ENCODE peak calls at places on chromosomes 16 and 17, in four cellular contexts. One of them, this sample, is unnamed.

GRCh38 chr17:57295526-57296023 is 39.3 kb downstream of the MSI2 start:
- DNase-seq in tibial nerve: no peak
- DNase-seq in A549: no peak
- DNase-seq in K562: no peak
- DNase-seq in this sample: no peak

GRCh38 chr16:80375973-80376372 is 164.8 kb upstream of the DYNLRB2 start:
- DNase-seq in K562: no peak
- DNase-seq in A549: no peak
- DNase-seq in tibial nerve: no peak
- DNase-seq in this sample: no peak

GRCh38 chr16:3152273-3153076 is 17.6 kb downstream of the ZNF213 start:
- DNase-seq in K562: peak; percentile 77
- DNase-seq in tibial nerve: peak; percentile 89
- DNase-seq in A549: peak; percentile 78
- DNase-seq in this sample: peak; percentile 91

GRCh38 chr17:15966879-15967248 is 21.9 kb downstream of the ADORA2B start:
- DNase-seq in K562: no peak
- DNase-seq in A549: no peak
- DNase-seq in tibial nerve: no peak
- DNase-seq in this sample: no peak

GRCh38 chr17:7114875-7115614 is 423 bp upstream of the ASGR2 start:
- DNase-seq in K562: no peak
- DNase-seq in A549: no peak
- DNase-seq in tibial nerve: no peak
- DNase-seq in this sample: no peak

GRCh38 chr17:72120878-72121163 is at the start of gene SOX9:
- DNase-seq in tibial nerve: peak; percentile 79
- DNase-seq in K562: no peak
- DNase-seq in A549: peak; percentile 100
- DNase-seq in this sample: no peak

GRCh38 chr16:75095204-75095621 is 21.4 kb downstream of the LDHD start:
- DNase-seq in tibial nerve: no peak
- DNase-seq in K562: no peak
- DNase-seq in A549: no peak
- DNase-seq in this sample: no peak

GRCh38 chr16:6947291-6947690 is 385.4 kb upstream of the RBFOX1 start:
- DNase-seq in A549: no peak
- DNase-seq in tibial nerve: no peak
- DNase-seq in K562: no peak
- DNase-seq in this sample: no peak

GRCh38 chr17:7004398-7005253 is 7.8 kb upstream of the RNASEK start:
- DNase-seq in K562: peak; percentile 54
- DNase-seq in A549: peak; percentile 84
- DNase-seq in tibial nerve: no peak
- DNase-seq in this sample: no peak

GRCh38 chr17:21194210-21194609 is 19.8 kb downstream of the TMEM11 start:
- DNase-seq in tibial nerve: no peak
- DNase-seq in K562: no peak
- DNase-seq in A549: no peak
- DNase-seq in this sample: no peak

GRCh38 chr17:50638572-50638850 is 3.8 kb downstream of the ABCC3 start:
- DNase-seq in tibial nerve: no peak
- DNase-seq in A549: peak; percentile 94
- DNase-seq in K562: no peak
- DNase-seq in this sample: no peak

GRCh38 chr17:49285716-49286115 is 55.1 kb upstream of the PHOSPHO1 start:
- DNase-seq in A549: no peak
- DNase-seq in tibial nerve: no peak
- DNase-seq in K562: no peak
- DNase-seq in this sample: no peak

DNA sequence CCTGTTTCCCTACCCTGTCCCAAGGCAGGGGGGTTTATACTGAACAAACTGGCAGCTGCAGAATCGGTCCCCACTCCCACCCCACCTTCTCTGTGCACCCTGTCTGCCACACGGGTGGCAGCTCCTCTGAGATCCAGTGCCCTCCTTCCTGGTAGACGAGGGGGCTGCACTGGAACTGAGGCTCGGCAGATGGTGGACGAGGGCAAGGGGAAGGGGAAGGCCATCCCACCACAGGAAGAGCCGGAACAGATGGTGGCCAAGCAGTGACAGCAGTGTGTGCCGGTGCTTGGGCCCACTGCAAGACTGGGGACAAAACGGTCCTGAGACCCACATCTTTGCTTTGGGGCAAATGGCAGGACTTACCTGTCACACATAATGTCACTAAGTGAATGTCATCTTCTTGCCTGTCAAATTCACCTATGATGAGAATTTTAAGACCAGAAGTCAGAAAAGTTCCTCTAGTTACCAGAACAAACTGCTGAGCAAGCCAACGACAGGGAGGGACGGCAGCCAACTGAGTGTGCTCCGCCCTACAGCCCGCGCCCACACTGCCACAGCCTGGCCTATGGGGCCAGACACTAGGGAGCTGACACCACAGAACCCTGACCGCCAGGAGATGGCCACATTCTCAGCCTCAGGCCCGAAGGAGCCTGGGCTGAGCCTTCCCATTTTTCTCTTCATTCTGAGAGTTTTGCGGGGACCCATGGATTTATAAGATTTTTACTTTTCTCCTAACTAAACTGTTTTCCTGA is 14.4 kb downstream of the NTAN1 start:
- DNase-seq in K562: peak; percentile 83
- DNase-seq in tibial nerve: peak; percentile 67
- DNase-seq in A549: no peak
- DNase-seq in this sample: peak; percentile 74
- TF ChIP-seq CTCF in K562: peak; percentile 38
- TF ChIP-seq CTCF in tibial nerve: peak; percentile 54
- TF ChIP-seq CTCF in A549: no peak
- TF ChIP-seq CTCF in this sample: no peak

DNA sequence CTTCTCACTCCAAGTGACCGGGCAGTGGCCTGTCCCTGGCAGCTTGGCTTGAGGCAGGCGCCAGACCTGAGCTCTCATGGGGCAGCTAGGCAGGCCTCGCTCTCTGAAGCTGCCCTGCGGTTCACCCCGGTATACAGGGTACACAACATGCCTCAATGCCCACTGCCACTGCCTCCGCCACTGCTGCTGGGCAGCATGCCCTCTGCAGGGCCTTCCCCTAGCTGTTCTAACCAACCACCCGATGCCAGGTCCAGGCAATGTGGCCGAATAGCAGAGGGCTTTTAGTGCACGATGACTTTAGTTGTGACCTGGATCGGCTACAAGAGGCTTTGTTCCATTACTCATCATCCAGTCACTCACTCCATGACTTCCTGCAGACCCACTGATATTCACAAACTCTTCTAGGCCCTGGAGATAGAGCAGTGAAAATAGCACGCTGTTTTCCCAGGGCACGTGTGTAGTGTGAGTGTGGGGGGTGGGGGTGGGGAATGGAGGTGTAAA is 19.7 kb downstream of the CDC42EP4 start:
- DNase-seq in A549: no peak
- DNase-seq in tibial nerve: no peak
- DNase-seq in K562: no peak
- DNase-seq in this sample: no peak
- H3K4me1 ChIP-seq in A549: peaks cover 83% of the 10 kb centered on the region
- H3K4me1 ChIP-seq in tibial nerve: peaks cover 97% of the 10 kb centered on the region
- H3K4me1 ChIP-seq in K562: peaks cover 44% of the 10 kb centered on the region
- H3K4me1 ChIP-seq in this sample: peaks cover 55% of the 10 kb centered on the region

DNA sequence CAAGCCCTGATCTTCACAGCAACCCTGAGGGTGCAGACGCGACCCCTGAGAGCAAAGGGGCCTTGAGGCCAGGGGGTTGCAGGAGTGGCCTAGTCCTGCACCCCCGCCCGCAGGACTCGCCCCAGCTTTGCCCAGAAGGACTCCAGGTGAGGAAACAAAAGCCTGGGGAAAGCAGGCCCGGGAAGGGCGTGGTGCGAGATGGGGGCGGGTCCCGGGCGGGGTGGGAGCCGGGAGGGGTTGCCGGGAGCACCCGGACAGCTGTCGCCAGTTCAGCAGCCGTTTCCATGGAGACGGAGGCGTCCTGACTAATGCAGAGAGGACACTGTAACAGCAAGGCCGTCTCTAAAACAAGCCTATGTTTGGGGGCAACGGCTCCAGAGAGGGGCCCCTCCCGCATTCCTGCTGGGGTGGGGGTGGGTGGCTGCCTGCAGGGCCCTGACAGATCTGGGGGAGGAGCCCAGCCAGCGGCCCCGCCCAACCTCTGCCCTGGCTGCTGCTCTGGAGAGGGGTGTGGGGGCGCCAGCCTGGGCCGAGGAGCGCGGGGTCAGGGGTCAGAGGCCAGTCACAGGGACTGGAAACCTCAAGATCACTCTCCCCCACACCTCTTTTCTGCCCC is 3.0 kb upstream of the TPPP3 start:
- DNase-seq in K562: peak; percentile 92
- DNase-seq in A549: peak; percentile 67
- DNase-seq in tibial nerve: peak; percentile 55
- DNase-seq in this sample: peak; percentile 79
- TF ChIP-seq EP300 in K562: no peak
- TF ChIP-seq EP300 in A549: no peak
- TF ChIP-seq EP300 in tibial nerve: no peak
- TF ChIP-seq EP300 in this sample: no peak

GRCh38 chr16:53504161-53504663 is 1.2 kb upstream of the AKTIP start:
- DNase-seq in tibial nerve: no peak
- DNase-seq in A549: no peak
- DNase-seq in K562: no peak
- DNase-seq in this sample: peak; percentile 69
- TF ChIP-seq CTCF in tibial nerve: no peak
- TF ChIP-seq CTCF in A549: no peak
- TF ChIP-seq CTCF in K562: no peak
- TF ChIP-seq CTCF in this sample: no peak